ENCODE peak calls at places on chromosome 1, in nine cellular contexts. B, O, J, H, N, U, G, X and F are unnamed samples.

GRCh38 chr1:223012176-223012788 is 130.8 kb downstream of the TLR5 start:
- DNase-seq in J (no peak), X (no peak), O (no peak), B (no peak), H (no peak), U (no peak), N (no peak), G (no peak), F (no peak)

GRCh38 chr1:147840909-147841308 is 61.7 kb upstream of the GJA8 start:
- DNase-seq in H (no peak), U (no peak), N (no peak), B (no peak), X (no peak), G (no peak), O (peak; percentile 6), J (no peak), F (peak; percentile 84)

GRCh38 chr1:206469411-206469932 is 804 bp upstream of the IKBKE start:
- DNase-seq in X (no peak), N (no peak), G (peak; percentile 9), J (no peak), B (no peak), O (peak; percentile 29), H (no peak), U (no peak), F (no peak)

GRCh38 chr1:86018311-86018923 is 138.2 kb downstream of the COL24A1 start:
- DNase-seq in N (no peak), H (no peak), J (no peak), O (peak; percentile 12), G (peak; percentile 68), U (no peak), X (peak; percentile 26), B (peak; percentile 10), F (peak; percentile 54)

GRCh38 chr1:227749916-227750710 is 14.9 kb downstream of the SNAP47 start:
- DNase-seq in H (no peak), U (no peak), X (no peak), G (no peak), O (no peak), J (no peak), N (peak; percentile 42), B (no peak), F (no peak)

GRCh38 chr1:154878371-154879355 is 8.6 kb upstream of the KCNN3 start:
- DNase-seq in O (peak; percentile 72), N (peak; percentile 91), H (peak; percentile 87), X (peak; percentile 81), U (peak; percentile 62), J (peak; percentile 67), G (peak; percentile 93), B (peak; percentile 84), F (peak; percentile 97)

GRCh38 chr1:175193339-175193950 is 869 bp upstream of the KIAA0040 start:
- DNase-seq in U (no peak), J (no peak), X (no peak), B (peak; percentile 25), G (peak; percentile 53), O (no peak), H (no peak), N (no peak), F (no peak)

GRCh38 chr1:89200668-89201488 is 2.1 kb upstream of the GBP4 start:
- DNase-seq in N (no peak), H (no peak), G (no peak), U (peak; percentile 67), B (no peak), J (peak; percentile 26), O (peak; percentile 10), X (no peak), F (no peak)

GRCh38 chr1:56064705-56065104 is 514.7 kb downstream of the PLPP3 start:
- DNase-seq in X (no peak), H (no peak), U (no peak), N (no peak), B (no peak), O (no peak), J (no peak), G (no peak), F (no peak)

GRCh38 chr1:40344597-40344996 is 27.5 kb upstream of the COL9A2 start:
- DNase-seq in O (peak; percentile 21), U (peak; percentile 32), H (no peak), N (peak; percentile 64), J (peak; percentile 30), X (no peak), B (no peak), G (peak; percentile 18), F (no peak)

GRCh38 chr1:182795563-182796228 is 6.1 kb downstream of the NPL start:
- DNase-seq in G (no peak), H (no peak), X (no peak), U (no peak), J (no peak), O (peak; percentile 32), B (no peak), N (no peak), F (no peak)

GRCh38 chr1:37537378-37537777 is 16.7 kb downstream of the SNIP1 start:
- DNase-seq in J (no peak), X (no peak), U (no peak), O (no peak), B (no peak), N (no peak), G (no peak), H (no peak), F (no peak)

GRCh38 chr1:149903836-149904491 is 4.6 kb downstream of the BOLA1 start:
- DNase-seq in G (peak; percentile 50), H (no peak), J (no peak), U (no peak), N (no peak), O (no peak), X (no peak), B (no peak), F (no peak)

GRCh38 chr1:248618878-248619277 is 16.0 kb downstream of the OR2T11 start:
- DNase-seq in B (peak; percentile 69), G (peak; percentile 11), O (peak; percentile 64), J (peak; percentile 25), H (no peak), X (no peak), N (peak; percentile 57), U (peak; percentile 14), F (peak; percentile 77)

GRCh38 chr1:219621047-219621786 is 8.3 kb upstream of the ZC3H11B start:
- DNase-seq in H (no peak), B (peak; percentile 56), G (no peak), O (no peak), X (no peak), N (no peak), J (no peak), U (no peak), F (no peak)

GRCh38 chr1:201946224-201946908 is at the start of gene LMOD1:
- DNase-seq in N (peak; percentile 92), X (peak; percentile 86), O (peak; percentile 36), J (no peak), B (peak; percentile 67), U (no peak), H (peak; percentile 95), G (peak; percentile 96), F (peak; percentile 97)

GRCh38 chr1:169106921-169107672 is 607 bp downstream of the ATP1B1 start:
- DNase-seq in N (peak; percentile 66), J (no peak), U (no peak), B (no peak), H (no peak), G (peak; percentile 52), O (no peak), X (no peak), F (peak; percentile 74)

GRCh38 chr1:176880954-176881595 is 283.4 kb downstream of the ASTN1 start:
- DNase-seq in N (peak; percentile 82), J (no peak), G (peak; percentile 95), B (peak; percentile 75), H (peak; percentile 67), U (no peak), X (peak; percentile 85), O (peak; percentile 65), F (peak; percentile 93)

GRCh38 chr1:9717193-9718005 is 65.9 kb downstream of the PIK3CD start:
- DNase-seq in O (peak; percentile 74), G (peak; percentile 78), B (no peak), U (peak; percentile 91), H (no peak), N (peak; percentile 78), J (peak; percentile 96), X (no peak), F (peak; percentile 87)

GRCh38 chr1:63713627-63714481 is 60.0 kb upstream of the ROR1 start:
- DNase-seq in G (no peak), U (no peak), J (no peak), B (no peak), O (no peak), X (no peak), H (no peak), N (no peak), F (peak; percentile 59)

DNA sequence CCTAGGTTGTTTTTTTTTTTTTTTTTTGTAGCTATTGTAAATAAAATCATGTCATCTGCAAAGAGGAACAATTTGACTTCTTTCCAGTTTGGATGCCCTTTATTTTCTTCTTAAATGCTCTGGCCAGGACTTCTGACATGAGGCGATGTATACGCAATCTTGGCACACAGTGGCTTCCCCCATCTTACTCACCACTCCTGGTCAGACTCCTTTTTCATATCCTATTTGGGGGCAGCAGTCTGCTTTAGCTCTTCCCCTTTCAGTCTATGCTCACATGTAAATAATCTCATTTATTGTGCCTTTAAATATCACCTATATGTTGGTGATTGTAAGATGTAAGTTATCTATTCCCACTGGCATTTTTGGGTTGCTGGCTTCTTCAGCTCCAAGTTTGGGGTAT is 56.1 kb downstream of the SLAMF6 start:
- DNase-seq in U (no peak), J (no peak), B (no peak), H (no peak), G (no peak), O (no peak), X (no peak), N (no peak), F (no peak)
- H3K4me3 ChIP-seq in U (no peak overlapping the region), J (no peak overlapping the region), B (no peak overlapping the region), H (no peak overlapping the region), G (no peak overlapping the region), O (no peak overlapping the region), X (no peak overlapping the region), N (no peak overlapping the region), F (no peak overlapping the region)

GRCh38 chr1:16101618-16102017 is 28.2 kb upstream of the FAM131C start:
- DNase-seq in O (no peak), H (no peak), J (no peak), U (no peak), B (no peak), X (no peak), G (no peak), N (no peak), F (no peak)
- H3K4me1 ChIP-seq in O (no peaks in the 10 kb centered on the region), H (no peaks in the 10 kb centered on the region), J (no peaks in the 10 kb centered on the region), U (no peaks in the 10 kb centered on the region), B (no peaks in the 10 kb centered on the region), X (no peaks in the 10 kb centered on the region), G (peaks cover 6% of the 10 kb centered on the region), N (no peaks in the 10 kb centered on the region), F (no peaks in the 10 kb centered on the region)

DNA sequence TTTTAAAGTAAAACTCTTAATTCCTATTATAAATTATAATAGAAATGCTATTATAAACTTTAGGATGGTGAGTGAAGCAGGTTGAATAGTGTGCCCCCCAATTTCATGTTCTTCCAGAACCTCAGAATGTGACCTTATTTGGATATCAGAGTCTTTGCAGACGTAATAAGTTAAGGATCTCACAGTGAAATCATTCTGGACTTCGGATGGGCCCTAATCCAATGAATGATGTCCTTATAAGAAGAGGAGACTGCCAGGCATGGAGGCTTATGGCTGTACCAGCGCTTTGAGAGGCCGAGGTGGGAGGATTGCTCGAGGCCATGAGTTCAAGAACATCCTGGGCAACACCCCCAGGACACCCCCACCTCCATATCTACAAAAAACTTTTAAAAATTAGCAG is 9.4 kb upstream of the MT1HL1 start:
- DNase-seq in H (no peak), B (no peak), N (no peak), X (no peak), U (no peak), O (no peak), G (no peak), J (no peak), F (no peak)
- H3K4me3 ChIP-seq in H (no peak overlapping the region), B (no peak overlapping the region), N (no peak overlapping the region), X (no peak overlapping the region), U (no peak overlapping the region), O (no peak overlapping the region), G (no peak overlapping the region), J (no peak overlapping the region), F (no peak overlapping the region)

GRCh38 chr1:75521658-75522057 is 89.3 kb downstream of the SLC44A5 start:
- DNase-seq in N (no peak), G (no peak), X (no peak), J (no peak), O (no peak), B (no peak), U (no peak), H (no peak), F (no peak)
- H3K4me1 ChIP-seq in N (no peaks in the 10 kb centered on the region), G (peaks cover 5% of the 10 kb centered on the region), X (peaks cover 11% of the 10 kb centered on the region), J (no peaks in the 10 kb centered on the region), O (no peaks in the 10 kb centered on the region), B (no peaks in the 10 kb centered on the region), U (no peaks in the 10 kb centered on the region), H (no peaks in the 10 kb centered on the region), F (no peaks in the 10 kb centered on the region)